ENCODE peak calls at places on chromosomes 12 and 14, in seven cellular contexts. N, G, X, L, S, P and W are unnamed samples.

GRCh38 chr12:65690477-65690876 is 133.8 kb upstream of the HMGA2 start:
- DNase-seq in G (no peak), S (no peak), P (no peak), L (no peak), X (no peak), N (no peak), W (no peak)

GRCh38 chr14:71169028-71169427 is 261.8 kb downstream of the PCNX1 start:
- DNase-seq in G (no peak), X (no peak), N (no peak), P (no peak), S (no peak), L (no peak), W (no peak)

GRCh38 chr12:69068431-69068830 is 135.5 kb upstream of the CPM start:
- DNase-seq in G (no peak), P (no peak), S (no peak), X (no peak), N (no peak), L (peak; percentile 55), W (no peak)

GRCh38 chr14:71523630-71524320 is 408.5 kb upstream of the RGS6 start:
- DNase-seq in L (no peak), S (no peak), X (no peak), G (no peak), P (no peak), N (no peak), W (no peak)

GRCh38 chr14:63186453-63186852 is 17.8 kb upstream of the RHOJ start:
- DNase-seq in N (no peak), G (no peak), L (no peak), X (no peak), S (no peak), P (no peak), W (no peak)

GRCh38 chr14:103541944-103542544 is 13.0 kb downstream of the TRMT61A start:
- DNase-seq in L (no peak), S (peak; percentile 58), N (no peak), X (no peak), G (no peak), P (no peak), W (peak; percentile 53)

GRCh38 chr12:5332521-5332920 is 99.4 kb upstream of the NTF3 start:
- DNase-seq in X (no peak), P (no peak), N (no peak), G (no peak), L (no peak), S (no peak), W (no peak)

GRCh38 chr12:69885656-69886055 is 60.6 kb downstream of the MYRFL start:
- DNase-seq in P (no peak), L (no peak), S (no peak), G (no peak), X (no peak), N (no peak), W (no peak)

GRCh38 chr12:3454780-3455179 is 36.2 kb upstream of the PRMT8 start:
- DNase-seq in N (no peak), S (no peak), L (no peak), P (no peak), X (no peak), G (no peak), W (no peak)

GRCh38 chr12:25100738-25101445 is 94.1 kb downstream of the DNAI7 start:
- DNase-seq in N (no peak), G (no peak), L (no peak), P (no peak), X (no peak), S (no peak), W (no peak)

GRCh38 chr14:79557309-79557708 is 654.0 kb downstream of the DIO2 start:
- DNase-seq in S (no peak), N (no peak), X (no peak), P (no peak), L (no peak), G (no peak), W (no peak)

GRCh38 chr12:125187148-125187733 is 122.0 kb downstream of the AACS start:
- DNase-seq in X (no peak), G (no peak), P (no peak), N (no peak), L (no peak), S (no peak), W (no peak)

GRCh38 chr12:12445165-12445881 is 88.4 kb downstream of the BORCS5 start:
- DNase-seq in X (no peak), P (no peak), G (no peak), N (no peak), L (no peak), S (no peak), W (no peak)

GRCh38 chr14:102819176-102819628 is 42.0 kb downstream of the TRAF3 start:
- DNase-seq in G (no peak), N (peak; percentile 34), L (no peak), X (no peak), S (peak; percentile 71), P (no peak), W (no peak)

GRCh38 chr14:77580477-77580876 is 36.0 kb downstream of the SPTLC2 start:
- DNase-seq in S (no peak), P (no peak), X (no peak), L (no peak), G (no peak), N (no peak), W (no peak)

GRCh38 chr14:95364481-95365209 is 44.9 kb upstream of the CLMN start:
- DNase-seq in L (no peak), N (no peak), P (no peak), S (no peak), G (peak; percentile 83), X (no peak), W (no peak)

GRCh38 chr12:53170876-53171724 is 9.4 kb upstream of the ZNF740 start:
- DNase-seq in L (no peak), G (no peak), N (no peak), S (no peak), P (no peak), X (no peak), W (no peak)

GRCh38 chr12:92145481-92145730 is 240 bp downstream of the BTG1 start:
- DNase-seq in X (no peak), S (no peak), P (no peak), N (no peak), G (no peak), L (no peak), W (no peak)

GRCh38 chr12:14111230-14111865 is 129.9 kb upstream of the GRIN2B start:
- DNase-seq in X (no peak), S (no peak), P (peak; percentile 30), L (peak; percentile 12), G (no peak), N (no peak), W (no peak)

GRCh38 chr12:124940393-124941169 is 26.1 kb upstream of the UBC start:
- DNase-seq in P (peak; percentile 74), L (peak; percentile 95), G (peak; percentile 91), N (peak; percentile 76), S (peak; percentile 95), X (peak; percentile 88), W (peak; percentile 93)

GRCh38 chr12:84911331-84912190 is 1.0 kb downstream of the SLC6A15 start:
- DNase-seq in X (peak; percentile 93), N (no peak), P (peak; percentile 80), G (peak; percentile 23), S (peak; percentile 49), L (peak; percentile 90), W (no peak)